ENCODE peak calls at places on chromosomes 3 and 15, in five cellular contexts. C, I, G, Q and F are unnamed samples. For H3K4me1, the result is how much of the 10 kb centered on the place peaks cover.

GRCh38 chr15:98009169-98009568 is 48.7 kb downstream of the ARRDC4 start:
- DNase-seq in C (no peak), Q (no peak), G (no peak), I (no peak), F (no peak)

GRCh38 chr3:189999718-190000117 is 121.0 kb downstream of the P3H2 start:
- DNase-seq in C (no peak), Q (no peak), G (peak), I (no peak), F (no peak)

GRCh38 chr3:146390967-146391366 is 78.4 kb downstream of the PLSCR2 start:
- DNase-seq in Q (no peak), G (no peak), I (no peak), C (no peak), F (no peak)

GRCh38 chr3:10632741-10633140 is 127.4 kb upstream of the ATP2B2 start:
- DNase-seq in I (no peak), Q (no peak), G (no peak), C (no peak), F (no peak)

GRCh38 chr15:57382222-57382621 is 5.9 kb downstream of the CGNL1 start:
- DNase-seq in I (no peak), Q (no peak), C (no peak), G (peak), F (no peak)

GRCh38 chr3:25465266-25465860 is 37.3 kb downstream of the RARB start:
- DNase-seq in G (no peak), C (no peak), Q (no peak), I (no peak), F (no peak)

GRCh38 chr3:184761120-184761841 is 49.4 kb upstream of the MAGEF1 start:
- DNase-seq in C (no peak), G (no peak), Q (no peak), I (peak), F (no peak)

GRCh38 chr3:51141573-51141972 is 243.5 kb upstream of the MANF start:
- DNase-seq in G (no peak), I (no peak), Q (no peak), C (no peak), F (no peak)

GRCh38 chr3:187368765-187369450 is 723 bp downstream of the RTP4 start:
- DNase-seq in Q (no peak), C (no peak), G (no peak), I (no peak), F (no peak)

GRCh38 chr3:126441256-126441880 is 34.3 kb downstream of the ZXDC start:
- DNase-seq in C (no peak), I (no peak), Q (no peak), G (no peak), F (no peak)

GRCh38 chr3:39577541-39577940 is 110.1 kb downstream of the MOBP start:
- DNase-seq in I (no peak), Q (peak), G (no peak), C (no peak), F (no peak)

GRCh38 chr3:168341192-168341816 is 245.6 kb upstream of the GOLIM4 start:
- DNase-seq in Q (no peak), I (no peak), C (no peak), G (no peak), F (no peak)

GRCh38 chr3:152267831-152268500 is 763 bp upstream of the MBNL1 start:
- DNase-seq in C (no peak), I (no peak), G (no peak), Q (no peak), F (no peak)

GRCh38 chr3:60633644-60634043 is 617.6 kb downstream of the FHIT start:
- DNase-seq in C (no peak), G (no peak), Q (no peak), I (no peak), F (no peak)

GRCh38 chr3:169813757-169814517 is 1.2 kb upstream of the LRRC34 start:
- DNase-seq in I (no peak), Q (peak), C (peak), G (peak), F (peak)

GRCh38 chr3:99315896-99316295 is 322.5 kb upstream of the COL8A1 start:
- DNase-seq in G (no peak), I (no peak), Q (no peak), C (no peak), F (no peak)

DNA sequence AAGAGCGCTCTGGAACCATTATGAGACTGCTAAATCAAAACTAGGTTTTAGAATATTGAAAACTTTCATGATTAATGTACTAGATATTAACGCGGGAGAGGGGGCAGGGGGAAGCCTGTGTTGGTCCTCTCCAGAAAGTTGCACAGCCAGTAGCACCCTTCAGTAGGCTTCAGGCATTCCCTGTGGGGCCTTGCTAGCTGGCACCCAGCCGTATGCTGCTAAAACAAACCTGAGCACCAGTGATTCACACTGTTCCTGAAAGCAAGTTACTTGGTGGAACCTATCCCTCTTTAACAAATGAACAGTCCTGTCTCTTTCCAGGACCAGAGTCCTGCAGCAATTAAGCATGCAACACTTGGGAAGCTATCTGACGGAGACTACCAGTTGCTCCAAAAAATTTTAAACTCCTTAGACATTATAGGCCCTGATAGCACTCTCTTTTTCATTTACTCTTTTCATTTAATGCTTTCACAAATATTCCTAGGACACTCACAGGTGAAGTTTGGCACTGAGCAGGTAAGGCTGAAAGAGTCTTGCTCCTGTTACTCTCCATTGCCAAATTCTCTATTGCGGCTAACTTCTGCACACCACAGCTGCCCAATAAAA is 1.2 kb upstream of the ATRIP start:
- DNase-seq in G (no peak), C (no peak), I (no peak), Q (no peak), F (no peak)
- H3K4me1 ChIP-seq in G (half or more), C (under half), I (under half), Q (under half), F (under half)

DNA sequence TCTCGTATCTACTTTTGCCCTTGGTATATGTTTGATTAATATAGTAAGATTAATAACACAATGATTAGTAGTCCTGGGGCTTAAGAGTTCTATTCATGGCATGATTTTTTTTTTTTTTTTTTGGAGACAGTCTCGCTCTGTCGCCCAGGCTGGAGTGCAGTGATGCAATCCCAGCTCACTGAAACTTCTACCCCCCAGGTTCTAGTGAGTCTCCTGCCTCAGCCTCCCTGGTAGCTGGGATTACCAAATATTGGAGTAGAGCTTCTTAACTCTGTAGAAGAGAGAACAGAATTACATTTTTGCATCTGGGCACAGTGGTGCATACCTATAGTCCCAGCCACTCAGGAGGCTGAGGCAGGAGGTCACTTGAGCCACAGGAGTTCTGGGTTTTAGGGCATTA is 58.9 kb downstream of the RAB7A start:
- DNase-seq in I (no peak), G (no peak), Q (no peak), C (no peak), F (no peak)
- H3K4me1 ChIP-seq in I (under half), G (half or more), Q (under half), C (under half), F (under half)

GRCh38 chr15:70715840-70716510 is 47.4 kb downstream of the UACA start:
- DNase-seq in Q (no peak), C (no peak), G (no peak), I (peak), F (no peak)
- H3K4me1 ChIP-seq in Q (under half), C (under half), G (under half), I (under half), F (under half)

GRCh38 chr3:72271923-72272322 is 487.0 kb upstream of the PROK2 start:
- DNase-seq in C (no peak), G (no peak), I (no peak), Q (no peak), F (no peak)

GRCh38 chr3:72270730-72271129 is 485.8 kb upstream of the PROK2 start:
- DNase-seq in I (no peak), C (no peak), G (no peak), Q (no peak), F (no peak)

GRCh38 chr3:72270072-72270611 is 485.2 kb upstream of the PROK2 start:
- DNase-seq in I (peak), Q (no peak), C (no peak), G (peak), F (no peak)

GRCh38 chr3:72272356-72272755 is 487.4 kb upstream of the PROK2 start:
- DNase-seq in Q (no peak), G (no peak), C (no peak), I (no peak), F (no peak)

GRCh38 chr3:72271215-72271614 is 486.3 kb upstream of the PROK2 start:
- DNase-seq in Q (no peak), C (no peak), G (no peak), I (no peak), F (no peak)
- H3K4me1 ChIP-seq in Q (under half), C (under half), G (under half), I (under half), F (under half)